ENCODE peak calls at places on chromosomes 6 and 20, in ten cellular contexts. M is BE2C, P is breast epithelium, F is lower lobe of right lung, J is transverse colon, Y is body of pancreas, Q is adipocyte, X is A549, E is ovary, R is cardiac muscle cell. W is an unnamed sample.

GRCh38 chr20:3011752-3012151 is 31.7 kb upstream of the GNRH2 start:
- DNase-seq in F (no peak), M (no peak), X (no peak), J (no peak), E (no peak), P (no peak), R (no peak), Y (no peak), Q (no peak), W (no peak)

GRCh38 chr6:92364948-92365386 is 1054.4 kb downstream of the EPHA7 start:
- DNase-seq in R (no peak), Q (no peak), J (no peak), P (no peak), E (no peak), Y (no peak), M (no peak), X (no peak), F (no peak), W (no peak)

GRCh38 chr6:45169815-45170214 is 158.3 kb upstream of the RUNX2 start:
- DNase-seq in X (no peak), M (no peak), F (no peak), J (no peak), Q (no peak), E (no peak), R (peak; percentile 5), Y (no peak), P (no peak), W (no peak)

GRCh38 chr6:113209315-113209714 is 647.8 kb upstream of the MARCKS start:
- DNase-seq in X (no peak), J (no peak), R (no peak), Q (no peak), Y (no peak), F (no peak), P (no peak), E (no peak), M (no peak), W (no peak)

GRCh38 chr20:39376788-39377187 is 414.6 kb downstream of the DHX35 start:
- DNase-seq in E (no peak), P (no peak), Q (no peak), R (no peak), M (no peak), F (no peak), X (no peak), J (no peak), Y (no peak), W (no peak)

GRCh38 chr6:162849269-162849668 is 121.5 kb downstream of the PACRG start:
- DNase-seq in J (no peak), E (no peak), R (peak; percentile 63), P (no peak), M (peak; percentile 90), Q (no peak), X (no peak), Y (no peak), F (no peak), W (no peak)

GRCh38 chr6:33983109-33983475 is 162.8 kb downstream of the GRM4 start:
- DNase-seq in J (peak; percentile 74), E (no peak), P (peak; percentile 61), F (peak; percentile 61), Y (peak; percentile 67), R (no peak), X (peak; percentile 58), Q (no peak), M (no peak), W (peak; percentile 11)

GRCh38 chr20:10218536-10219451 is at the start of gene SNAP25:
- DNase-seq in R (peak; percentile 95), E (peak; percentile 92), M (peak; percentile 90), Q (peak; percentile 89), P (peak; percentile 63), F (no peak), X (peak; percentile 97), Y (peak; percentile 65), J (peak; percentile 22), W (peak; percentile 63)

GRCh38 chr20:61310954-61311353 is 58.9 kb downstream of the CDH4 start:
- DNase-seq in X (peak; percentile 21), P (no peak), J (no peak), F (no peak), E (no peak), R (no peak), M (no peak), Q (no peak), Y (no peak), W (no peak)

GRCh38 chr20:63322923-63323253 is 29.9 kb downstream of the COL20A1 start:
- DNase-seq in E (peak; percentile 55), Q (no peak), X (no peak), F (no peak), P (no peak), R (no peak), J (no peak), M (no peak), Y (no peak), W (no peak)

GRCh38 chr6:157944983-157945931 is 36.4 kb upstream of the SYNJ2 start:
- DNase-seq in R (no peak), Y (no peak), P (no peak), X (no peak), J (no peak), F (no peak), Q (no peak), E (no peak), M (no peak), W (no peak)

GRCh38 chr6:124958759-124959354 is 3.4 kb upstream of the RNF217 start:
- DNase-seq in F (no peak), E (no peak), Y (no peak), P (no peak), J (no peak), X (no peak), M (no peak), R (no peak), Q (no peak), W (no peak)

GRCh38 chr20:1817577-1818211 is 77.5 kb upstream of the SIRPA start:
- DNase-seq in F (no peak), M (no peak), X (no peak), J (peak; percentile 3), R (no peak), P (no peak), E (no peak), Q (no peak), Y (no peak), W (no peak)
- H3K4me1 ChIP-seq in F (peaks cover 58% of the 10 kb centered on the region), M (no peaks in the 10 kb centered on the region), X (peaks cover 38% of the 10 kb centered on the region), J (peaks cover 3% of the 10 kb centered on the region), R (no peaks in the 10 kb centered on the region), P (peaks cover 18% of the 10 kb centered on the region), E (peaks cover 2% of the 10 kb centered on the region), Q (peaks cover 26% of the 10 kb centered on the region), Y (peaks cover 19% of the 10 kb centered on the region), W (peaks cover 21% of the 10 kb centered on the region)

GRCh38 chr6:2327591-2327990 is 82.2 kb upstream of the GMDS start:
- DNase-seq in Y (no peak), M (no peak), P (no peak), E (no peak), R (no peak), F (no peak), X (no peak), J (no peak), Q (no peak), W (no peak)
- H3K9me3 ChIP-seq in Y (peaks cover 37% of the 10 kb centered on the region), M (no peaks in the 10 kb centered on the region), P (peaks cover 20% of the 10 kb centered on the region), E (no peaks in the 10 kb centered on the region), R (no peaks in the 10 kb centered on the region), F (peaks cover 50% of the 10 kb centered on the region), X (peaks cover 11% of the 10 kb centered on the region), J (peaks cover 33% of the 10 kb centered on the region), Q (peaks cover 42% of the 10 kb centered on the region), W (peaks cover 3% of the 10 kb centered on the region)

GRCh38 chr6:25649611-25650010 is 2.4 kb upstream of the SCGN start:
- DNase-seq in P (no peak), Y (no peak), F (no peak), E (no peak), R (no peak), X (no peak), M (peak; percentile 38), Q (no peak), J (no peak), W (no peak)

GRCh38 chr6:25655746-25656145 is 3.7 kb downstream of the SCGN start:
- DNase-seq in P (no peak), E (no peak), J (no peak), M (peak; percentile 46), X (no peak), Q (no peak), F (no peak), Y (peak; percentile 23), R (no peak), W (no peak)

DNA sequence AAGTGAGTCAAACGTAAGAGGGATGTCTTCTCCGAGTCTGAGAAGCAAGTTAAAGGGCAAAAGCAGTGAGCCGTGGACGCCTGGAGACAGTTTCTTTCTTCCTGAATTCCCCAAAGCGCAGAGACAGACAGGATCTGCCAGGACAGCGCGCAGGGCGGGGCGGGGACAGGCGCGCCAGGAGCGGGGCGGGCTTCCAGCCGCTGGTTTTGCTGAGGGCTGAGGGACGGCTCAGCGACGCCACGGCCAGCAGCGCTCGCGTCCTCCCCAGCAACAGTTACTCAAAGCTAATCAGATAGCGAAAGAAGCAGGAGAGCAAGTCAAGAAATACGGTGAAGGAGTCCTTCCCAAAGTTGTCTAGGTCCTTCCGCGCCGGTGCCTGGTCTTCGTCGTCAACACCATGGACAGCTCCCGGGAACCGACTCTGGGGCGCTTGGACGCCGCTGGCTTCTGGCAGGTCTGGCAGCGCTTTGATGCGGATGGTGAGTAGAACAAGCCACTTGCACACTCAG is at the start of gene SCGN:
- DNase-seq in M (peak; percentile 74), R (peak; percentile 91), P (peak; percentile 75), Q (peak; percentile 64), Y (peak; percentile 70), X (peak; percentile 21), E (peak; percentile 73), J (peak; percentile 58), F (peak; percentile 62), W (peak; percentile 21)
- H3K4me3 ChIP-seq in M (peak within 1 kb of the TSS; percentile 59), R (peak within 1 kb of the TSS; percentile 11), P (no peak within 1 kb of the TSS), Q (peak within 1 kb of the TSS; percentile 69), Y (peak within 1 kb of the TSS; percentile 2), X (no peak within 1 kb of the TSS), E (no peak within 1 kb of the TSS), J (no peak within 1 kb of the TSS), F (no peak within 1 kb of the TSS), W (no peak within 1 kb of the TSS)

GRCh38 chr20:58130574-58130973 is 97.9 kb downstream of the ANKRD60 start:
- DNase-seq in M (no peak), R (peak; percentile 27), X (no peak), J (no peak), Y (no peak), F (no peak), Q (no peak), E (no peak), P (no peak), W (no peak)

GRCh38 chr20:58129736-58130135 is 98.7 kb downstream of the ANKRD60 start:
- DNase-seq in X (no peak), P (no peak), Y (no peak), M (no peak), Q (no peak), J (no peak), F (no peak), R (no peak), E (peak; percentile 65), W (no peak)

GRCh38 chr20:58128635-58129625 is 99.5 kb downstream of the ANKRD60 start:
- DNase-seq in M (no peak), Y (no peak), X (no peak), J (no peak), R (no peak), F (no peak), E (no peak), P (no peak), Q (no peak), W (no peak)

GRCh38 chr20:58131111-58131510 is 97.3 kb downstream of the ANKRD60 start:
- DNase-seq in Q (peak; percentile 38), P (no peak), M (no peak), R (no peak), F (no peak), E (peak; percentile 58), X (no peak), J (no peak), Y (no peak), W (no peak)

GRCh38 chr20:58130156-58130555 is 98.3 kb downstream of the ANKRD60 start:
- DNase-seq in X (no peak), Q (no peak), E (no peak), Y (no peak), R (no peak), P (no peak), M (no peak), F (no peak), J (no peak), W (no peak)
- H3K4me1 ChIP-seq in X (peaks cover 20% of the 10 kb centered on the region), Q (peaks cover 24% of the 10 kb centered on the region), E (peaks cover 17% of the 10 kb centered on the region), Y (no peaks in the 10 kb centered on the region), R (no peaks in the 10 kb centered on the region), P (no peaks in the 10 kb centered on the region), M (peaks cover 5% of the 10 kb centered on the region), F (peaks cover 8% of the 10 kb centered on the region), J (no peaks in the 10 kb centered on the region), W (no peaks in the 10 kb centered on the region)